ENCODE peak calls at places on chromosomes 1 and 21, in seven cellular contexts. O, J, B, A, R, F and X are unnamed samples.

GRCh38 chr1:81414417-81415087 is 386.2 kb upstream of the ADGRL2 start:
- DNase-seq in B (peak), O (peak), J (peak), A (peak), F (peak), R (peak), X (peak)

GRCh38 chr1:214808845-214809460 is 206.0 kb downstream of the CENPF start:
- DNase-seq in F (no peak), B (no peak), J (no peak), R (no peak), A (no peak), O (no peak), X (no peak)

GRCh38 chr1:7595338-7595737 is 175.8 kb upstream of the VAMP3 start:
- DNase-seq in A (no peak), J (no peak), O (no peak), R (no peak), F (no peak), B (no peak), X (no peak)

GRCh38 chr1:59232209-59232608 is 64.7 kb upstream of the FGGY start:
- DNase-seq in B (peak), A (no peak), O (peak), J (no peak), R (no peak), F (no peak), X (no peak)

GRCh38 chr1:83905315-83905907 is 93.5 kb downstream of the TTLL7 start:
- DNase-seq in B (no peak), R (no peak), F (peak), O (no peak), A (no peak), J (no peak), X (no peak)

GRCh38 chr1:51070011-51070410 is 32.0 kb upstream of the C1orf185 start:
- DNase-seq in B (no peak), O (no peak), F (no peak), J (no peak), R (no peak), A (no peak), X (no peak)

GRCh38 chr1:154514066-154514553 is 11.9 kb upstream of the SHE start:
- DNase-seq in A (no peak), J (no peak), F (no peak), R (no peak), B (no peak), O (no peak), X (no peak)

GRCh38 chr21:45282283-45283018 is 5.2 kb downstream of the POFUT2 start:
- DNase-seq in O (peak), R (no peak), B (peak), A (no peak), F (no peak), J (no peak), X (peak)

GRCh38 chr1:79633456-79633855 is 626.9 kb upstream of the ADGRL4 start:
- DNase-seq in B (no peak), R (no peak), F (no peak), O (no peak), A (no peak), J (no peak), X (no peak)

GRCh38 chr1:147264158-147264768 is 21.8 kb downstream of the CHD1L start:
- DNase-seq in R (no peak), O (no peak), F (no peak), B (no peak), A (no peak), J (no peak), X (no peak)

DNA sequence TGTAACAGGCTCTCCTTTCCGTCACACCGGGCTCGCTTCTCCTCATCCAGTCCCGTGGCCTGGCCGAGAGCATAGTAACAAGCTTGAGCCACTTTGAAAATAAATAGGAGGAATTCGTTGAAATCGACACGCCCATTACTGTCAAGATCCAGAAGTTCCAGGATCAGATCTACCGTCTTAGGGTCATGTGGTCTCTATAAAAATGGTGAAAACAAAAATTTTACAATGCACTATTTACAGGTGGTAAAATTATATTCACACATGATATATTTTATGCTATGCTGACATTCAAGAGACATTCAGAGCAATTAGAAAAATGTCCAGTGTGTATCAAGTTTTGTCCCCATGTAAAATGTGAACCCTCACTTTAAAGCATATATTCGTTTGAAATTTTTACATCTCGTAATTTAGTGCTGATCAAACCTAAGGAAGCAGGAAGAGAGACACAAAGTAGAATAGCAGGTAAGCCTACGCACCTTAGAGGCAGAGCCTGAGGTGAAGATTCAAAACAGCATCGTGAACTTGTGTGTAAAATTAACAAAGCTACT is 2.3 kb downstream of the TCHH start:
- DNase-seq in F (no peak), B (no peak), A (no peak), J (no peak), O (no peak), R (no peak), X (no peak)
- H3K4me3 ChIP-seq in F (no peak), B (no peak), A (peak), J (peak), O (no peak), R (peak), X (no peak)

GRCh38 chr1:211895126-211895759 is 64.7 kb upstream of the LPGAT1 start:
- DNase-seq in A (no peak), J (no peak), F (no peak), O (no peak), R (no peak), B (peak), X (no peak)
- TF ChIP-seq EP300 in A (no peak), J (no peak), F (no peak), O (no peak), R (no peak), B (no peak), X (no peak)

DNA sequence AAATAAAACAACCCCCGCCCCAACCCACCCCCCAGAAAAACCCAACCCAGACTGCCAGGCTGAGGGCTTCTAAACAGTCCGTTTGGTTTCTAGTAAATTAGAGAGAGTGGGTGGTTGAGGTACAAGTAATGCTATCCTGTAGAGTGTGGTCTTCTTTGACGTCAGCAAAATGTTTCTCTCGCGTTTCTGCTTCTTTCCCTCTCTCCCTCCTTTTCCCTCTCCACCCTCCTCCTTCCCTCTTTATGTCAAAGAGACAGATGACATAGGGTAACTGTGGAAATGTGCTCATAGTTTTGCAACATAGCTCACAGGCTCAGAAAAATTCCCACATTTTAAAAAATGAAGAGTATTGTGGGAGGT is 158.3 kb downstream of the TOMM20 start:
- DNase-seq in R (no peak), A (no peak), J (no peak), B (no peak), F (no peak), O (no peak), X (no peak)
- H3K4me3 ChIP-seq in R (no peak), A (no peak), J (peak), B (peak), F (peak), O (no peak), X (peak)

GRCh38 chr1:23793018-23793781 is 2.3 kb downstream of the LYPLA2 start:
- DNase-seq in R (no peak), F (peak), O (peak), J (no peak), B (peak), A (no peak), X (peak)

GRCh38 chr1:23791434-23792047 is 596 bp downstream of the LYPLA2 start:
- DNase-seq in O (peak), J (no peak), A (no peak), F (peak), R (no peak), B (peak), X (no peak)

GRCh38 chr1:23788695-23789094 is 2.2 kb upstream of the LYPLA2 start:
- DNase-seq in B (no peak), F (no peak), R (no peak), J (no peak), O (no peak), A (no peak), X (no peak)

GRCh38 chr1:23792151-23792945 is 1.4 kb downstream of the LYPLA2 start:
- DNase-seq in J (no peak), A (no peak), F (peak), B (no peak), R (no peak), O (no peak), X (no peak)

GRCh38 chr1:23790696-23791433 is at the start of gene LYPLA2:
- DNase-seq in O (peak), F (peak), R (no peak), A (peak), J (peak), B (peak), X (peak)
- TF ChIP-seq EP300 in O (no peak), F (no peak), R (no peak), A (no peak), J (no peak), B (no peak), X (no peak)

DNA sequence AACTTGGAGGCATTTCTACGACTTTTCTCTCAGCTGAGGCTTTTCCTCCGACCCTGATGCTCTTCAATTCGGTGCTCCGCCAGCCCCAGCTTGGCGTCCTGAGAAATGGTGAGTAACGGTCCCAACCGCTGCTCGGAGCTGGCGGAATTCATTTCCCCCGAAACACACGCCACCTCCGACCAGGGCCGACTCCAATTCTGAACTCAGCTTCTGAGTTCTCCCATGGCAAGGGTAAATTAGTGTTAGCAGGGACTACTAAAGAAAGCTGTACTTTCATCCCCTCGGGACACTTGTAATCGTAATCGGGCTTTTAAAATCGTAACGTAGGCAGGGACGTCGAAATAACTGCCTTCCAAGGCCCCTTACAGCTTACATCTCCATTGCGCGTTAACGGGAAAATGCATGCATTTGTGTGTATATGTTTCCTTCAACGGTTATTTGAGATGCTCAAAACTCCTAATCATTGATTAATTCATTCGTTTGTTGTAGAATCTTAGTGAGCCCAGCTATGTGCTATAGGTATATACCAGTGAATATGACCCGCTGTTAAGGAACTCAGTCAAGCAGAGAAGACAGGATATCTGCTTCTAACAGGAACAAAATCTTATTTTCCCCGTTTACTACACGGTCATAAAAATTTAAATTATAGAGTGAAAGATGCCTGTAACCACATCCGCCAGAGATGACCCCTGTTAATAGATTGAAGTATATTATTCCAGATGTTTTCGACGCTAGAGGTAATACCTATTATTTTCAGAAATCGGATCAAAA is 472 bp downstream of the DTL start:
- DNase-seq in A (no peak), R (no peak), B (no peak), F (no peak), O (no peak), J (no peak), X (no peak)
- H3K4me3 ChIP-seq in A (peak), R (peak), B (peak), F (peak), O (peak), J (peak), X (peak)

GRCh38 chr1:40921522-40921921 is 58.0 kb upstream of the CTPS1 start:
- DNase-seq in J (no peak), R (no peak), B (no peak), A (no peak), F (no peak), O (no peak), X (no peak)

GRCh38 chr1:40917995-40918711 is 56.0 kb upstream of the CITED4 start:
- DNase-seq in F (no peak), O (no peak), R (no peak), J (no peak), B (no peak), A (no peak), X (no peak)

GRCh38 chr1:40922969-40923368 is 56.5 kb upstream of the CTPS1 start:
- DNase-seq in B (peak), F (no peak), O (no peak), J (no peak), A (no peak), R (no peak), X (no peak)

GRCh38 chr1:40921981-40922677 is 57.4 kb upstream of the CTPS1 start:
- DNase-seq in B (no peak), J (no peak), R (no peak), A (no peak), O (no peak), F (no peak), X (no peak)

GRCh38 chr1:40919475-40920011 is 57.4 kb upstream of the CITED4 start:
- DNase-seq in B (peak), A (no peak), O (no peak), J (no peak), R (no peak), F (no peak), X (no peak)
- TF ChIP-seq EP300 in B (no peak), A (no peak), O (no peak), J (no peak), R (no peak), F (no peak), X (no peak)

GRCh38 chr1:176942346-176942745 is 222.2 kb downstream of the ASTN1 start:
- DNase-seq in O (no peak), F (no peak), A (no peak), B (no peak), R (no peak), J (no peak), X (no peak)

GRCh38 chr1:176939993-176940392 is 224.5 kb downstream of the ASTN1 start:
- DNase-seq in B (no peak), R (no peak), J (no peak), O (no peak), F (no peak), A (no peak), X (no peak)

GRCh38 chr1:176949033-176949662 is 215.4 kb downstream of the ASTN1 start:
- DNase-seq in A (peak), F (peak), J (no peak), R (peak), O (peak), B (peak), X (peak)

GRCh38 chr1:176943783-176944182 is 220.7 kb downstream of the ASTN1 start:
- DNase-seq in A (no peak), F (no peak), O (no peak), J (no peak), B (no peak), R (no peak), X (no peak)

GRCh38 chr1:176944606-176945005 is 219.9 kb downstream of the ASTN1 start:
- DNase-seq in O (no peak), F (no peak), B (no peak), J (no peak), R (no peak), A (no peak), X (no peak)
- H3K4me3 ChIP-seq in O (no peak), F (no peak), B (no peak), J (no peak), R (no peak), A (no peak), X (no peak)